ENCODE peak calls at places on chromosomes 11 and 22, in eight cellular contexts. A is stimulated activated CD4-positive, alpha-beta T cell treated with anti-CD3 and anti-CD28 coated beads, Interleukin-2, amount 100 ng/mL, for 48 hours; U is AG09319; R is activated CD4-positive, alpha-beta T cell treated with anti-CD3 and anti-CD28 coated beads, Interleukin-2, amount 10 ng/mL, durations not matched to agents 7 days and 5 days; O is left kidney; Y is ecto neural progenitor cell; W is AML-193; E is ELR. H is an unnamed sample.

GRCh38 chr11:70627219-70627618 is 228.9 kb downstream of the CTTN start:
- DNase-seq in E (no peak), U (no peak), O (no peak), R (no peak), A (no peak), Y (no peak), W (no peak), H (no peak)

GRCh38 chr11:66563832-66564231 is 4.6 kb downstream of the CTSF start:
- DNase-seq in U (no peak), O (no peak), A (no peak), W (no peak), E (no peak), R (no peak), Y (no peak), H (no peak)

GRCh38 chr11:47130541-47130940 is 46.1 kb downstream of the ARFGAP2 start:
- DNase-seq in U (no peak), R (no peak), A (no peak), W (no peak), Y (no peak), O (peak; percentile 71), E (no peak), H (no peak)

GRCh38 chr11:4991066-4991465 is 3.6 kb upstream of the OR51L1 start:
- DNase-seq in E (peak; percentile 14), U (no peak), A (no peak), Y (no peak), W (no peak), O (no peak), R (no peak), H (no peak)

GRCh38 chr11:116082256-116082655 is 578.0 kb upstream of the CADM1 start:
- DNase-seq in E (no peak), U (no peak), W (no peak), Y (no peak), R (no peak), O (no peak), A (no peak), H (no peak)

GRCh38 chr11:3786781-3787428 is 10.4 kb downstream of the NUP98 start:
- DNase-seq in W (no peak), E (no peak), A (no peak), R (no peak), O (peak; percentile 5), Y (no peak), U (no peak), H (no peak)

GRCh38 chr11:76695133-76695532 is 24.6 kb upstream of the LRRC32 start:
- DNase-seq in U (no peak), R (no peak), E (no peak), A (no peak), Y (no peak), W (no peak), O (no peak), H (no peak)

GRCh38 chr11:79039122-79039521 is 401.7 kb downstream of the TENM4 start:
- DNase-seq in R (no peak), U (no peak), A (no peak), E (no peak), W (no peak), Y (no peak), O (peak; percentile 48), H (no peak)

GRCh38 chr11:68998390-68998911 is 14.6 kb downstream of the MRGPRF start:
- DNase-seq in R (no peak), E (no peak), W (no peak), A (no peak), U (no peak), O (peak; percentile 65), Y (peak; percentile 42), H (no peak)

GRCh38 chr22:47284360-47284759 is 521.9 kb downstream of the TBC1D22A start:
- DNase-seq in E (no peak), U (no peak), W (no peak), A (no peak), O (no peak), Y (no peak), R (no peak), H (no peak)

GRCh38 chr11:120925944-120926343 is 98.0 kb upstream of the TBCEL start:
- DNase-seq in U (no peak), W (no peak), E (no peak), A (no peak), Y (no peak), R (no peak), O (no peak), H (no peak)

GRCh38 chr11:12691473-12691872 is 17.3 kb downstream of the TEAD1 start:
- DNase-seq in Y (no peak), R (no peak), U (no peak), O (no peak), E (peak; percentile 80), W (no peak), A (no peak), H (no peak)

GRCh38 chr22:45425101-45425500 is 11.6 kb downstream of the RIBC2 start:
- DNase-seq in A (no peak), Y (no peak), R (no peak), W (no peak), E (no peak), U (no peak), O (no peak), H (no peak)

H was measured in AG04450.